ENCODE peak calls at places on chromosome 10, in ten cellular contexts. T is bronchial epithelial cell; C is HL-60; P is PC-3; D is left ventricle myocardium inferior; R is CD4-positive, CD25-positive, alpha-beta regulatory T cell; H is fibroblast of mammary gland; U is fibroblast of the aortic adventitia; X is heart right ventricle; W is testis. J is an unnamed sample.

GRCh38 chr10:95544783-95545500 is 16.2 kb downstream of the SORBS1 start:
- DNase-seq in X (no peak), P (no peak), H (no peak), D (no peak), R (no peak), T (no peak), W (no peak), U (no peak), C (no peak), J (no peak)

GRCh38 chr10:111186385-111186784 is 109.6 kb downstream of the ADRA2A start:
- DNase-seq in D (no peak), U (no peak), R (no peak), T (no peak), H (no peak), W (no peak), C (no peak), P (no peak), X (no peak), J (no peak)

GRCh38 chr10:86665868-86666267 is 2.4 kb upstream of the LDB3 start:
- DNase-seq in P (no peak), X (peak), U (no peak), C (no peak), H (no peak), D (no peak), T (no peak), W (no peak), R (no peak), J (no peak)

GRCh38 chr10:77418211-77418640 is 219.4 kb downstream of the KCNMA1 start:
- DNase-seq in D (no peak), H (no peak), T (no peak), X (no peak), U (peak), C (no peak), W (no peak), P (no peak), R (no peak), J (no peak)

GRCh38 chr10:36446873-36447272 is 678.5 kb upstream of the ANKRD30A start:
- DNase-seq in H (no peak), W (no peak), X (peak), R (no peak), T (peak), P (no peak), D (peak), C (no peak), U (no peak), J (no peak)

GRCh38 chr10:110709444-110709828 is 65.3 kb downstream of the RBM20 start:
- DNase-seq in H (no peak), R (no peak), C (no peak), T (no peak), D (no peak), P (no peak), W (no peak), U (no peak), X (no peak), J (no peak)

GRCh38 chr10:74991435-74991834 is 120.0 kb upstream of the SAMD8 start:
- DNase-seq in U (no peak), X (no peak), H (no peak), D (no peak), P (peak), W (no peak), T (peak), R (peak), C (peak), J (no peak)

GRCh38 chr10:70512149-70512611 is 33.6 kb downstream of the PALD1 start:
- DNase-seq in U (peak), C (no peak), H (no peak), D (no peak), T (no peak), R (no peak), P (no peak), W (no peak), X (peak), J (no peak)

GRCh38 chr10:25869609-25870008 is 64.4 kb upstream of the MYO3A start:
- DNase-seq in C (no peak), D (no peak), H (no peak), U (no peak), T (no peak), P (no peak), R (no peak), W (no peak), X (no peak), J (no peak)

GRCh38 chr10:986137-986825 is 2.0 kb upstream of the GTPBP4 start:
- DNase-seq in X (no peak), D (no peak), W (no peak), H (peak), C (no peak), U (peak), R (no peak), P (peak), T (peak), J (no peak)

GRCh38 chr10:132099701-132100481 is 34.1 kb downstream of the JAKMIP3 start:
- DNase-seq in R (no peak), W (no peak), P (no peak), D (no peak), T (no peak), C (no peak), H (no peak), U (no peak), X (no peak), J (no peak)

GRCh38 chr10:132528064-132528800 is 9.4 kb upstream of the INPP5A start:
- DNase-seq in P (no peak), X (no peak), W (no peak), D (peak), U (peak), C (no peak), H (peak), R (no peak), T (no peak), J (no peak)

GRCh38 chr10:45181483-45181882 is 133.9 kb downstream of the OR13A1 start:
- DNase-seq in P (no peak), W (peak), U (peak), C (no peak), H (peak), X (no peak), T (no peak), D (no peak), R (no peak), J (no peak)

GRCh38 chr10:80579370-80579769 is 41.7 kb downstream of the SH2D4B start:
- DNase-seq in R (no peak), X (no peak), C (peak), P (no peak), H (no peak), U (no peak), T (no peak), W (no peak), D (no peak), J (no peak)

GRCh38 chr10:74058658-74059057 is 60.7 kb downstream of the VCL start:
- DNase-seq in T (no peak), U (no peak), H (no peak), W (no peak), X (no peak), P (peak), D (no peak), C (peak), R (peak), J (no peak)

GRCh38 chr10:119457966-119458766 is 84.4 kb downstream of the RGS10 start:
- DNase-seq in D (no peak), W (no peak), U (no peak), X (no peak), R (no peak), H (no peak), T (no peak), C (no peak), P (no peak), J (no peak)

GRCh38 chr10:22481687-22482539 is 136.6 kb downstream of the SPAG6 start:
- DNase-seq in C (no peak), T (peak), P (peak), X (no peak), R (no peak), D (no peak), H (peak), U (peak), W (no peak), J (no peak)

GRCh38 chr10:60479305-60480020 is 89.8 kb upstream of the ANK3 start:
- DNase-seq in U (no peak), T (peak), D (no peak), H (no peak), X (no peak), W (no peak), P (peak), C (no peak), R (no peak), J (no peak)

GRCh38 chr10:14334771-14335170 is 4.0 kb upstream of the FRMD4A start:
- DNase-seq in X (no peak), U (no peak), D (no peak), P (no peak), W (no peak), H (no peak), R (no peak), T (no peak), C (no peak), J (no peak)

GRCh38 chr10:130159395-130159794 is 23.2 kb downstream of the GLRX3 start:
- DNase-seq in W (no peak), C (no peak), H (no peak), R (no peak), D (no peak), X (no peak), P (peak), U (no peak), T (no peak), J (no peak)

GRCh38 chr10:97081621-97082235 is 104.0 kb downstream of the SLIT1 start:
- DNase-seq in H (peak), R (peak), P (peak), U (peak), C (peak), D (peak), T (peak), W (peak), X (peak), J (no peak)

GRCh38 chr10:129517680-129518057 is 50.6 kb downstream of the MGMT start:
- DNase-seq in R (no peak), P (no peak), W (peak), H (no peak), U (no peak), T (no peak), X (no peak), C (no peak), D (no peak), J (no peak)

GRCh38 chr10:133126431-133127290 is 33.4 kb upstream of the KNDC1 start:
- DNase-seq in U (no peak), W (no peak), P (no peak), H (no peak), R (no peak), T (no peak), C (no peak), D (peak), X (no peak), J (no peak)

GRCh38 chr10:62749104-62749683 is 55.3 kb upstream of the ADO start:
- DNase-seq in P (no peak), H (no peak), X (no peak), T (no peak), D (no peak), U (no peak), R (no peak), C (no peak), W (no peak), J (no peak)

GRCh38 chr10:97914837-97915211 is 65.2 kb downstream of the GOLGA7B start:
- DNase-seq in P (peak), H (peak), U (peak), D (peak), R (peak), C (peak), X (peak), W (peak), T (peak), J (no peak)

GRCh38 chr10:49161411-49161997 is 26.7 kb downstream of the TMEM273 start:
- DNase-seq in T (peak), U (peak), X (no peak), W (peak), D (no peak), H (peak), R (no peak), C (peak), P (peak), J (no peak)

GRCh38 chr10:59942556-59942955 is 36.2 kb upstream of the CCDC6 start:
- DNase-seq in R (no peak), W (no peak), H (no peak), X (no peak), C (no peak), P (no peak), U (no peak), D (no peak), T (peak), J (no peak)

GRCh38 chr10:84267503-84268126 is 22.8 kb downstream of the RGR start:
- DNase-seq in R (peak), W (peak), D (no peak), T (peak), U (peak), C (peak), H (peak), P (peak), X (no peak), J (no peak)

GRCh38 chr10:131997366-131998049 is 15.8 kb upstream of the BNIP3 start:
- DNase-seq in W (peak), T (peak), D (peak), R (no peak), C (no peak), P (peak), X (peak), U (peak), H (peak), J (peak)

GRCh38 chr10:66586897-66587679 is 338.7 kb upstream of the LRRTM3 start:
- DNase-seq in H (no peak), P (no peak), T (no peak), C (no peak), W (no peak), U (no peak), X (no peak), R (no peak), D (no peak), J (no peak)

GRCh38 chr10:35216303-35216905 is 89.8 kb downstream of the CREM start:
- DNase-seq in T (peak), W (peak), D (peak), H (peak), C (peak), X (peak), U (no peak), R (no peak), P (peak), J (no peak)

GRCh38 chr10:43252785-43253341 is 14.0 kb downstream of the RASGEF1A start:
- DNase-seq in R (no peak), W (peak), X (no peak), D (peak), H (no peak), U (no peak), C (no peak), T (no peak), P (no peak), J (no peak)

GRCh38 chr10:124523301-124523871 is 61.8 kb downstream of the LHPP start:
- DNase-seq in D (no peak), R (no peak), T (no peak), C (no peak), U (no peak), X (no peak), W (no peak), P (no peak), H (no peak), J (no peak)

GRCh38 chr10:22958338-22958737 is 30.5 kb downstream of the ARMC3 start:
- DNase-seq in R (no peak), T (peak), C (no peak), H (peak), U (no peak), P (peak), D (no peak), W (no peak), X (no peak), J (no peak)

GRCh38 chr10:133388265-133388972 is 5.5 kb upstream of the MTG1 start:
- DNase-seq in X (no peak), R (no peak), W (no peak), P (peak), U (no peak), C (peak), T (no peak), H (no peak), D (no peak), J (no peak)

GRCh38 chr10:26378763-26379361 is 59.3 kb upstream of the APBB1IP start:
- DNase-seq in D (no peak), W (no peak), P (no peak), U (peak), T (no peak), X (no peak), R (no peak), H (peak), C (peak), J (no peak)

DNA sequence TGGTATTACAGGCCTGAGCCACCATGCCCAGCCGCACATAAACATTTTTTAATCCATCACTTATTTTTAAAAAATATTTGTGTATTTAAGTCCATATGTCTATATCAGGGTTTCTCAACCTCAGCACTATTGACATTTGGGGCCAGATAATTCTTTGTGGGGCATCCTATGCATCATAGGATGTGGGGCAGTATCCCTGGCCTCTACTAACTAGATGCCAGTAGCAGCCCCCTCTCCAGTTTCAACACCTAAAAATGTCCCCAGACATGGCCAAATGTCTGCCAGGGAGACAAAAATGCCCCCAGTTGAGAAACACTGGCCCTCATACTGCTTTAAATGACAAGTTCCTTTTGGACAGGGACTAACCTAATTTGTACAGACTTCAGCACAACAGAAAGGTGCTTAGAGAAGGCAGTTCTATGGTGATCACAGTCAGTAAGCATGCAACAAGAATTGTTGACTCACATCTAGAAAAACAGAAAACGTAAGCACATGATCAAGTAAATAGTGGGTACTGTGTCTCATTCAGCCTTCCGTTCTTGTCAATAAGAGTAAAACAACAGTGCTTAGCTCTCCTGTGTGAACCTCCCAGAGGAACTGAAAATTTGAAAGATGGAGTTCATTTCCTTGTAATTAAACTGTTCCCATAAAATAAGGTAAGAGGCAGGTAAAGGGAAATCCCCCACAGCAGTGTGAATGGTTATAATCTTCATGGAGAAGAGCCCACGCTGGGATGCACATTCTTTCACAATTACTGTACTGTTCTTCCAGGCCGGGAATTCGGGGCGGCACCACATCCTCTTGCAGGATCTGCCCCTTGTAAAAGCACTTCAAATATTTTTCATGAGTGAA is 17.3 kb upstream of the ADRB1 start:
- DNase-seq in H (peak), P (peak), R (no peak), W (no peak), C (no peak), T (peak), D (no peak), X (no peak), U (peak), J (no peak)
- H3K4me3 ChIP-seq in H (no peak), P (peak), R (no peak), W (no peak), C (no peak), T (no peak), D (no peak), X (no peak), U (no peak), J (no peak)

GRCh38 chr10:6499974-6500373 is 80.1 kb downstream of the PRKCQ start:
- DNase-seq in H (no peak), U (no peak), D (no peak), X (no peak), P (no peak), W (no peak), C (no peak), T (no peak), R (no peak), J (no peak)
- H3K4me3 ChIP-seq in H (no peak), U (no peak), D (no peak), X (no peak), P (no peak), W (no peak), C (no peak), T (no peak), R (no peak), J (no peak)

DNA sequence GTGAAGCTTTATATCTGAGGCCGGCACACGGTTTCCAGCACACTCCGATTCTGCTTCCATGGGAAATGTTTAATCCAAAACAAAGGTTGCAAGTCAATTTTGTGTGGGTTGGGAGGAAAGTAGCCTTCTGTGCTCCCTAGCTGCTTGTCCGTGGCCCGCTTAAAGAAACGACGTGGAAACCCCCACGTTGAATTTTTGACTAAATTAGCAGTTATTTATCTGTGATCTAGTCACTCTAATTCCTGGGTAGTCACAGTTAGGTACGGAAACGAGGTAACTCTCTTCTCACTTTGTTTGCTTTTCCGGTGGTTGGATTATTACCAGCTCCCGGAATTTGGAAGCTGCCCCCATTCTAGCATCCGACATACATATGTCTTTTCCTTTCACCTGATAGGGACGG is 10.0 kb upstream of the CELF2 start:
- DNase-seq in D (no peak), P (no peak), R (no peak), W (no peak), U (no peak), H (no peak), X (no peak), C (no peak), T (no peak), J (no peak)
- H3K4me3 ChIP-seq in D (no peak), P (no peak), R (no peak), W (no peak), U (no peak), H (no peak), X (no peak), C (no peak), T (no peak), J (no peak)

DNA sequence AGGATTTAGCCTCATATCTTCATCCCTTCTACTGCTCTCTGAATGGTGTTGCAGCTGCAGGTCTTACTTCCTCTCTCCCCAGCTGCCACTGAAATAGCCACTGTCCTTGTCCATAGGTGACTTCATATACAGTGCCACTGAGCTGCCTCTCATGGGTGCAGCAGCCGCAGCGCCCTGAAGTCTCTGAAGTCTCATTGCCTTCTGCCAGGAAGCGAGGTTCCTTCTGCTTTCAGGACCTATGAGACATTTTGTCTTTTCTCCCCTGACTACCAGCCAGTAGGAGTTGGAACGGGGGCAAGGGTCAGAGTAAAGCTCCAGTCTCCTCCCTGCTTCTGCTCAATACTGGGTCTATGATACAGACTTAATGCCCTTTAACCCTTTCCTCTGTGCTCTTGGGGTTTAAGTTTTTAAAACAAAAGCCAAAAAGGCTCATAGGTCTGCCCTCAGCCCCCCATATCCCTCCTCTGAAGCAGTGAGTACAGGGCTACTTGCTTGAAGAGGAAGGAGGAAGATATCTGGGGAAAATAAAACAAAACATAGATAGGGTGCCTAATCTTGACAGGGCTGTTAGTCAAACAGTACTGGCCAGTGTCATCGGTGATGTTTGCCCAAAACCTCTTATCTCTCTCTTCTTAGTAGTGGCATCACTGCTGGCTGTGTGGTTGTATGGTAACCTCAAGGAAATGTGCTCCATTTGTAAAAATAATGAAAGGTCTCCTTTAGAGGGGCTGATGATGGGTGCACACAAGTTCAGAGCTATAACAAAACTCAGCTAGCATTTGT is 7.1 kb downstream of the PLCE1 start:
- DNase-seq in U (no peak), C (no peak), W (no peak), T (no peak), P (no peak), X (no peak), R (no peak), H (no peak), D (no peak), J (no peak)
- H3K4me3 ChIP-seq in U (no peak), C (no peak), W (no peak), T (no peak), P (no peak), X (no peak), R (no peak), H (no peak), D (no peak), J (no peak)

DNA sequence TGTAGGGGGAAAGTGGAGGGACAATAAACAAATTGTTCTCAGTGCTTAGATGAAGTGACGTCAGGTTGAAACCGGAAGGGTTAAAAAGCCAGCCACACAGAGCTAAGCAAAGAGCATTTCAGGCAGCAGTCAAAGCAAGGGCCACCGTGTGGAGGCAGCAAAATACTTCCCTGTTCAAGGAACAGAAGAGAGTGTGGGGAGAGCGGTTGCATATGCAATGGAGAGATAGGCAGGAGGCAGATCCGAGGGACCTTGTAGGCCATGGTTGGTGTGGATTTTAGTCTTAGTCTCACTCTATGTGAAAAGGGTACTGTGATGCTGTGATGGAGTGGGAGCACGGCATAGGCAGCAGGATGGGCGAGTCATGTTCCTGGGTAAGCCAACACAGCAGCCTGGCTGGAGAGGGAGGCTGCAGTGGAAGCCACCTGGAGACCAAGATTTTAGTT is 3.8 kb upstream of the STN1 start:
- DNase-seq in T (peak), H (no peak), W (peak), P (no peak), D (no peak), C (peak), X (no peak), R (peak), U (peak), J (no peak)
- H3K4me3 ChIP-seq in T (no peak), H (no peak), W (no peak), P (no peak), D (no peak), C (no peak), X (no peak), R (no peak), U (no peak), J (no peak)

GRCh38 chr10:50614444-50615137 is 9.2 kb downstream of the SGMS1 start:
- DNase-seq in R (peak), C (no peak), P (peak), D (no peak), H (no peak), X (no peak), U (no peak), W (no peak), T (peak), J (no peak)
- H3K4me3 ChIP-seq in R (no peak), C (no peak), P (no peak), D (no peak), H (no peak), X (no peak), U (no peak), W (no peak), T (no peak), J (no peak)

J was measured in esophagus squamous epithelium.